ENCODE peak calls at places on chromosomes 2 and 18, in eight cellular contexts. R is fibroblast of lung, L is adipocyte, S is kidney, W is mammary epithelial cell, A is GM23248, Q is neuronal stem cell, J is neural progenitor cell. T is an unnamed sample.

GRCh38 chr2:127410871-127411396 is 7.3 kb upstream of the PROC start:
- DNase-seq in A (peak; percentile 83), L (peak; percentile 81), J (no peak), S (no peak), R (peak; percentile 64), Q (no peak), W (no peak), T (no peak)

GRCh38 chr2:109213646-109214417 is 84.8 kb downstream of the SH3RF3 start:
- DNase-seq in S (no peak), J (no peak), Q (no peak), R (peak; percentile 84), A (peak; percentile 86), W (peak; percentile 88), L (peak; percentile 53), T (no peak)

GRCh38 chr2:56191617-56192016 is 7.8 kb downstream of the CCDC85A start:
- DNase-seq in W (peak; percentile 46), Q (peak; percentile 11), L (peak; percentile 73), J (peak; percentile 64), S (no peak), A (peak; percentile 64), R (peak; percentile 48), T (peak; percentile 75)

GRCh38 chr2:128316777-128317185 is 1.9 kb downstream of the HS6ST1 start:
- DNase-seq in Q (no peak), J (no peak), S (peak; percentile 57), L (no peak), A (peak; percentile 29), R (no peak), W (peak; percentile 12), T (no peak)

GRCh38 chr2:150325656-150326055 is 161.8 kb downstream of the RND3 start:
- DNase-seq in S (no peak), R (peak; percentile 18), Q (no peak), L (no peak), J (no peak), W (no peak), A (no peak), T (no peak)

GRCh38 chr2:105756435-105756834 is 11.7 kb downstream of the NCK2 start:
- DNase-seq in L (no peak), S (no peak), R (no peak), J (no peak), Q (no peak), A (no peak), W (no peak), T (no peak)

GRCh38 chr2:127829845-127830246 is 18.9 kb upstream of the WDR33 start:
- DNase-seq in A (no peak), Q (no peak), S (no peak), L (no peak), J (no peak), W (peak; percentile 49), R (peak; percentile 50), T (peak; percentile 79)

GRCh38 chr2:206979365-206979764 is 40.0 kb downstream of the CPO start:
- DNase-seq in W (no peak), A (no peak), R (no peak), Q (no peak), J (no peak), S (no peak), L (no peak), T (no peak)

GRCh38 chr2:190767821-190768220 is 112.8 kb upstream of the GLS start:
- DNase-seq in A (no peak), Q (no peak), J (peak; percentile 19), R (peak; percentile 10), S (no peak), W (peak; percentile 26), L (no peak), T (no peak)

GRCh38 chr2:9191044-9191481 is 15.5 kb upstream of the ASAP2 start:
- DNase-seq in Q (no peak), S (peak; percentile 85), A (peak; percentile 99), L (peak; percentile 95), W (peak; percentile 58), R (peak; percentile 98), J (peak; percentile 60), T (peak; percentile 80)

GRCh38 chr2:86372641-86373502 is 35.4 kb upstream of the REEP1 start:
- DNase-seq in A (peak; percentile 68), W (peak; percentile 48), J (peak; percentile 77), R (peak; percentile 33), S (no peak), Q (peak; percentile 41), L (peak; percentile 58), T (peak; percentile 75)

GRCh38 chr18:74496508-74497307 is 545 bp downstream of the CNDP2 start:
- DNase-seq in Q (no peak), A (peak; percentile 83), R (peak; percentile 57), J (peak; percentile 71), S (peak; percentile 92), W (no peak), L (peak; percentile 74), T (peak; percentile 69)

GRCh38 chr2:181258761-181259160 is 198.4 kb upstream of the ITGA4 start:
- DNase-seq in J (no peak), R (peak; percentile 87), Q (no peak), S (no peak), A (peak; percentile 87), L (peak; percentile 66), W (peak; percentile 66), T (no peak)

GRCh38 chr2:126889501-126890135 is 9.1 kb upstream of the TEX51 start:
- DNase-seq in W (no peak), S (peak; percentile 29), L (no peak), Q (no peak), J (no peak), R (no peak), A (no peak), T (no peak)

GRCh38 chr2:45009928-45010705 is 865 bp upstream of the SIX2 start:
- DNase-seq in A (peak; percentile 83), W (peak; percentile 51), Q (no peak), S (peak; percentile 93), J (peak; percentile 81), L (peak; percentile 92), R (peak; percentile 25), T (peak; percentile 88)

GRCh38 chr2:107808986-107809385 is 17.7 kb upstream of the RGPD4 start:
- DNase-seq in S (no peak), J (no peak), W (no peak), Q (no peak), L (no peak), A (peak; percentile 4), R (peak; percentile 6), T (no peak)

DNA sequence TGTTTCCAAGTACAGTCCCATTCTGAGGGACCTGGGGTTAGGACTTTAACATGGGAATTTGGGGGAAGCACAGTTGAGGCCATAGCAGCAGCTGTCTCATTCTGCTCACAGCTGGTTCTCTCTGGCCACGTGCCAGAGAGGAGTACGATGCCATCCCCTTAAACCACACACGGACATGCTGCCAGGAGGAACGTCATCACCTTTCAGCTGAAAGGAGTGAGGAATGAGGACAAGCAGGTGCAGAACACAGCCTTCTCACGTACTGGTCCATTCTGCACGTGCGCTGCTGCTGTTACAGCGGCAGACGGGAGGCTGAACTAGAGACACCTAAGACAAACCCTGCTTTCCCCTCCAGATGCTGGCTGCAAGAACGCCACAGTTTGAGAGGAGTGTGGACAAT is 33.5 kb downstream of the ODC1 start:
- DNase-seq in R (no peak), Q (no peak), J (no peak), W (no peak), A (no peak), S (no peak), L (no peak), T (no peak)
- H3K4me3 ChIP-seq in R (no peak overlapping the region), Q (no peak overlapping the region), J (no peak overlapping the region), W (no peak overlapping the region), A (no peak overlapping the region), S (no peak overlapping the region), L (no peak overlapping the region), T (no peak overlapping the region)

GRCh38 chr18:49664086-49664890 is 102.4 kb downstream of the LIPG start:
- DNase-seq in L (no peak), A (no peak), J (no peak), Q (no peak), W (no peak), S (no peak), R (no peak), T (no peak)
- H3K9ac ChIP-seq in L (no peak overlapping the region), A (no peak overlapping the region), J (no peak overlapping the region), Q (no peak overlapping the region), W (no peak overlapping the region), S (no peak overlapping the region), R (no peak overlapping the region), T (no peak overlapping the region)

DNA sequence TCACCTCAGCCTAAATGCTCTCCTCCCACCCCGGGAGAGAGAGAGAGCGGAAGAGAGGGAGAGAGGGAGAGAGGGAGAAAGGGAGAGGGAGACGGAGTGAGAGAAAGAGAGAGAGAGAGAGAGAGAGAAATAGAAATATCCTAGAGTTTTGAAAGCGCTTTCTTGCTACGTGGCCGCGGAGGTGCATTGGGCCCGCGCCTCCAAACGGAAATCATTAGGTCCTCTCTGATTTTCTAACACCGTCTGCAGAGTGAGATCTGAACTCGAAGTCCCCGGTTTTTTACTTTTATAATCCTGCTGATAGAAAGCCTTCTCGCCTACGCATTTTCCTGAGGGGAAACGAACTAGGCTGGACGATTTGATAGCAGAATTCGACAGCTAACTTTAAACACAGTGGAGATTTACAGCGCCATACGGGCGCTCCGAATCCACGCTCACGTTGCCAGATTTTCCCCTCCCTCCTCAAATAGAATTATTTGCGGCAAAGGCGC is 912 bp upstream of the EVX2 start:
- DNase-seq in J (no peak), Q (no peak), W (no peak), S (no peak), R (no peak), L (no peak), A (peak; percentile 50), T (no peak)
- H3K4me1 ChIP-seq in J (peaks cover 7% of the 10 kb centered on the region), Q (peaks cover 3% of the 10 kb centered on the region), W (peaks cover 20% of the 10 kb centered on the region), S (no peaks in the 10 kb centered on the region), R (no peaks in the 10 kb centered on the region), L (peaks cover 3% of the 10 kb centered on the region), A (no peaks in the 10 kb centered on the region), T (peaks cover 3% of the 10 kb centered on the region)

GRCh38 chr2:230907361-230908093 is 17.5 kb downstream of the GPR55 start:
- DNase-seq in J (no peak), L (no peak), W (no peak), A (no peak), S (no peak), R (no peak), Q (no peak), T (no peak)

GRCh38 chr2:230909841-230910545 is 15.0 kb downstream of the GPR55 start:
- DNase-seq in A (no peak), J (no peak), S (no peak), Q (no peak), R (no peak), L (no peak), W (no peak), T (no peak)

GRCh38 chr2:230908595-230909191 is 16.3 kb downstream of the GPR55 start:
- DNase-seq in S (no peak), Q (no peak), W (peak; percentile 94), R (peak; percentile 78), L (peak; percentile 52), J (no peak), A (peak; percentile 94), T (peak; percentile 40)

GRCh38 chr2:230906471-230907230 is 18.4 kb downstream of the GPR55 start:
- DNase-seq in Q (no peak), L (no peak), J (no peak), A (no peak), S (no peak), R (no peak), W (no peak), T (no peak)

DNA sequence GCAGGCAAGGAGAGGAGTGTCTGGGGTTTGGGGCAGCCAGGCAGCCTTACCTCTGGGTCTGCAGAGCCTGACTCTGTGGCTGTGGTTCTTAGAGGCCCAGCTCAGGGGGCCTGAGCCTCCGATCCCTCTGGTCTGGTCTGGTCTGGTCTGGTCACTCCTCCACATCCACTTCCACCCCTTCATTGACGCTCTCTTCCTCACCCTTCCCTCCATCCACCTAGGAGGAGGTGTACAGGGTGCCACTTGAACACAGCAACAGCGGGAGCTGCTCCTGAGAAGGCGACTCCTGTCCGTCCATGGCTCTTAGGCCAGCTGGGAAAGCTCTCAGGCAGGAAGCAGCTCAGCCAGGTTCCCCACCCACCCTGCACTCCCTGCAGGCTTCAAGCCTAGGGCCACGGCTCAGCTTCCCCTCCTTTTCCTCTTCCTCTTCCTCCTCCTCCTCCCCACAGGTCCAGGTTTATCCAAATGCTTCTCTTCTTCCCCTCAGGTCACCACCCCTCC is 16.9 kb downstream of the GPR55 start:
- DNase-seq in J (no peak), W (no peak), Q (no peak), L (no peak), S (no peak), R (no peak), A (no peak), T (no peak)
- H3K4me3 ChIP-seq in J (no peak overlapping the region), W (no peak overlapping the region), Q (no peak overlapping the region), L (no peak overlapping the region), S (no peak overlapping the region), R (no peak overlapping the region), A (no peak overlapping the region), T (no peak overlapping the region)

T was measured in mesendoderm.